ENCODE peak calls at places on chromosome 18, in seven cellular contexts. One of them, this sample, is unnamed.
A peak's percentile ranks its signal among the peaks of the same experiment; 100 is the strongest.

GRCh38 chr18:58117685-58118403 is 73.8 kb downstream of the NEDD4L start:
- DNase-seq in body of pancreas: peak; percentile 94
- DNase-seq in globus pallidus: no peak
- DNase-seq in NCI-H460: peak; percentile 22
- DNase-seq in frontal cortex: no peak
- DNase-seq in myocyte: peak; percentile 72
- DNase-seq in NCI-H1105: no peak
- DNase-seq in this sample: peak; percentile 31

GRCh38 chr18:9998330-9998729 is 84.5 kb downstream of the VAPA start:
- DNase-seq in body of pancreas: no peak
- DNase-seq in globus pallidus: no peak
- DNase-seq in NCI-H460: no peak
- DNase-seq in frontal cortex: no peak
- DNase-seq in myocyte: no peak
- DNase-seq in NCI-H1105: no peak
- DNase-seq in this sample: no peak

GRCh38 chr18:13813271-13813849 is 10.6 kb upstream of the MC5R start:
- DNase-seq in body of pancreas: peak; percentile 75
- DNase-seq in globus pallidus: peak; percentile 57
- DNase-seq in NCI-H460: peak; percentile 57
- DNase-seq in frontal cortex: peak; percentile 45
- DNase-seq in myocyte: peak; percentile 77
- DNase-seq in NCI-H1105: peak; percentile 55
- DNase-seq in this sample: no peak

GRCh38 chr18:33579868-33580205 is 1.8 kb downstream of the ASXL3 start:
- DNase-seq in body of pancreas: no peak
- DNase-seq in globus pallidus: peak; percentile 45
- DNase-seq in NCI-H460: no peak
- DNase-seq in frontal cortex: no peak
- DNase-seq in myocyte: no peak
- DNase-seq in NCI-H1105: peak; percentile 12
- DNase-seq in this sample: no peak

GRCh38 chr18:47323158-47323557 is 71.7 kb upstream of the SKOR2 start:
- DNase-seq in body of pancreas: no peak
- DNase-seq in globus pallidus: no peak
- DNase-seq in NCI-H460: no peak
- DNase-seq in frontal cortex: no peak
- DNase-seq in myocyte: peak; percentile 1
- DNase-seq in NCI-H1105: no peak
- DNase-seq in this sample: no peak

GRCh38 chr18:51051105-51051712 is 21.2 kb downstream of the SMAD4 start:
- DNase-seq in body of pancreas: peak; percentile 43
- DNase-seq in globus pallidus: peak; percentile 47
- DNase-seq in NCI-H460: peak; percentile 33
- DNase-seq in frontal cortex: no peak
- DNase-seq in myocyte: peak; percentile 57
- DNase-seq in NCI-H1105: peak; percentile 59
- DNase-seq in this sample: peak; percentile 15

GRCh38 chr18:9100796-9101195 is 1.7 kb upstream of the NDUFV2 start:
- DNase-seq in body of pancreas: no peak
- DNase-seq in globus pallidus: no peak
- DNase-seq in NCI-H460: no peak
- DNase-seq in frontal cortex: no peak
- DNase-seq in myocyte: no peak
- DNase-seq in NCI-H1105: no peak
- DNase-seq in this sample: no peak

GRCh38 chr18:59606193-59607175 is 90.7 kb downstream of the CCBE1 start:
- DNase-seq in body of pancreas: no peak
- DNase-seq in globus pallidus: no peak
- DNase-seq in NCI-H460: no peak
- DNase-seq in frontal cortex: no peak
- DNase-seq in myocyte: peak; percentile 83
- DNase-seq in NCI-H1105: no peak
- DNase-seq in this sample: no peak

GRCh38 chr18:77403969-77404535 is 154.4 kb downstream of the GALR1 start:
- DNase-seq in body of pancreas: no peak
- DNase-seq in globus pallidus: no peak
- DNase-seq in NCI-H460: no peak
- DNase-seq in frontal cortex: no peak
- DNase-seq in myocyte: no peak
- DNase-seq in NCI-H1105: no peak
- DNase-seq in this sample: no peak

GRCh38 chr18:47930086-47930843 is at the start of gene SMAD2:
- DNase-seq in body of pancreas: peak; percentile 86
- DNase-seq in globus pallidus: peak; percentile 82
- DNase-seq in NCI-H460: peak; percentile 71
- DNase-seq in frontal cortex: peak; percentile 81
- DNase-seq in myocyte: peak; percentile 70
- DNase-seq in NCI-H1105: peak; percentile 86
- DNase-seq in this sample: peak; percentile 83

GRCh38 chr18:58884694-58885093 is 20.0 kb downstream of the ZNF532 start:
- DNase-seq in body of pancreas: no peak
- DNase-seq in globus pallidus: no peak
- DNase-seq in NCI-H460: no peak
- DNase-seq in frontal cortex: no peak
- DNase-seq in myocyte: no peak
- DNase-seq in NCI-H1105: no peak
- DNase-seq in this sample: no peak

GRCh38 chr18:75097491-75098225 is 111.3 kb downstream of the PTGR3 start:
- DNase-seq in body of pancreas: no peak
- DNase-seq in globus pallidus: no peak
- DNase-seq in NCI-H460: no peak
- DNase-seq in frontal cortex: no peak
- DNase-seq in myocyte: no peak
- DNase-seq in NCI-H1105: no peak
- DNase-seq in this sample: no peak

GRCh38 chr18:79794851-79795250 is 2.9 kb upstream of the KCNG2 start:
- DNase-seq in body of pancreas: peak; percentile 39
- DNase-seq in globus pallidus: no peak
- DNase-seq in NCI-H460: no peak
- DNase-seq in frontal cortex: no peak
- DNase-seq in myocyte: no peak
- DNase-seq in NCI-H1105: no peak
- DNase-seq in this sample: no peak

GRCh38 chr18:63051928-63052327 is 267.6 kb downstream of the BCL2 start:
- DNase-seq in body of pancreas: no peak
- DNase-seq in globus pallidus: no peak
- DNase-seq in NCI-H460: no peak
- DNase-seq in frontal cortex: no peak
- DNase-seq in myocyte: no peak
- DNase-seq in NCI-H1105: no peak
- DNase-seq in this sample: peak; percentile 29

GRCh38 chr18:24964213-24964612 is 387.8 kb downstream of the ZNF521 start:
- DNase-seq in body of pancreas: no peak
- DNase-seq in globus pallidus: no peak
- DNase-seq in NCI-H460: no peak
- DNase-seq in frontal cortex: no peak
- DNase-seq in myocyte: peak; percentile 35
- DNase-seq in NCI-H1105: no peak
- DNase-seq in this sample: no peak

GRCh38 chr18:55477537-55478300 is 110.3 kb downstream of the TCF4 start:
- DNase-seq in body of pancreas: peak; percentile 25
- DNase-seq in globus pallidus: peak; percentile 51
- DNase-seq in NCI-H460: peak; percentile 19
- DNase-seq in frontal cortex: no peak
- DNase-seq in myocyte: peak; percentile 46
- DNase-seq in NCI-H1105: no peak
- DNase-seq in this sample: peak; percentile 11

GRCh38 chr18:57759650-57760049 is 43.5 kb downstream of the ATP8B1 start:
- DNase-seq in body of pancreas: no peak
- DNase-seq in globus pallidus: no peak
- DNase-seq in NCI-H460: no peak
- DNase-seq in frontal cortex: no peak
- DNase-seq in myocyte: no peak
- DNase-seq in NCI-H1105: no peak
- DNase-seq in this sample: no peak

GRCh38 chr18:36602620-36603019 is 226.2 kb downstream of the TPGS2 start:
- DNase-seq in body of pancreas: no peak
- DNase-seq in globus pallidus: no peak
- DNase-seq in NCI-H460: no peak
- DNase-seq in frontal cortex: no peak
- DNase-seq in myocyte: no peak
- DNase-seq in NCI-H1105: no peak
- DNase-seq in this sample: no peak

GRCh38 chr18:77056399-77057015 is 76.1 kb downstream of the MBP start:
- DNase-seq in body of pancreas: no peak
- DNase-seq in globus pallidus: no peak
- DNase-seq in NCI-H460: no peak
- DNase-seq in frontal cortex: no peak
- DNase-seq in myocyte: no peak
- DNase-seq in NCI-H1105: no peak
- DNase-seq in this sample: peak; percentile 69

GRCh38 chr18:34729740-34730338 is 19.7 kb downstream of the DTNA start:
- DNase-seq in body of pancreas: no peak
- DNase-seq in globus pallidus: no peak
- DNase-seq in NCI-H460: no peak
- DNase-seq in frontal cortex: no peak
- DNase-seq in myocyte: no peak
- DNase-seq in NCI-H1105: no peak
- DNase-seq in this sample: no peak

GRCh38 chr18:21490745-21491144 is 109.8 kb downstream of the ESCO1 start:
- DNase-seq in body of pancreas: no peak
- DNase-seq in globus pallidus: no peak
- DNase-seq in NCI-H460: no peak
- DNase-seq in frontal cortex: no peak
- DNase-seq in myocyte: no peak
- DNase-seq in NCI-H1105: no peak
- DNase-seq in this sample: no peak

GRCh38 chr18:75226301-75226955 is 15.8 kb downstream of the TSHZ1 start:
- DNase-seq in body of pancreas: no peak
- DNase-seq in globus pallidus: no peak
- DNase-seq in NCI-H460: no peak
- DNase-seq in frontal cortex: no peak
- DNase-seq in myocyte: no peak
- DNase-seq in NCI-H1105: no peak
- DNase-seq in this sample: no peak

GRCh38 chr18:47262397-47263196 is 11.1 kb upstream of the SKOR2 start:
- DNase-seq in body of pancreas: no peak
- DNase-seq in globus pallidus: no peak
- DNase-seq in NCI-H460: no peak
- DNase-seq in frontal cortex: no peak
- DNase-seq in myocyte: no peak
- DNase-seq in NCI-H1105: no peak
- DNase-seq in this sample: no peak

GRCh38 chr18:26746284-26747130 is 119.0 kb downstream of the AQP4 start:
- DNase-seq in body of pancreas: no peak
- DNase-seq in globus pallidus: peak; percentile 5
- DNase-seq in NCI-H460: peak; percentile 61
- DNase-seq in frontal cortex: no peak
- DNase-seq in myocyte: no peak
- DNase-seq in NCI-H1105: no peak
- DNase-seq in this sample: no peak

GRCh38 chr18:54116541-54117257 is 107.8 kb downstream of the MBD2 start:
- DNase-seq in body of pancreas: no peak
- DNase-seq in globus pallidus: no peak
- DNase-seq in NCI-H460: no peak
- DNase-seq in frontal cortex: no peak
- DNase-seq in myocyte: no peak
- DNase-seq in NCI-H1105: no peak
- DNase-seq in this sample: no peak

GRCh38 chr18:75178376-75178775 is 30.6 kb downstream of the PTGR3 start:
- DNase-seq in body of pancreas: no peak
- DNase-seq in globus pallidus: no peak
- DNase-seq in NCI-H460: no peak
- DNase-seq in frontal cortex: no peak
- DNase-seq in myocyte: no peak
- DNase-seq in NCI-H1105: no peak
- DNase-seq in this sample: no peak

GRCh38 chr18:43931439-43931838 is 654.1 kb upstream of the SYT4 start:
- DNase-seq in body of pancreas: no peak
- DNase-seq in globus pallidus: no peak
- DNase-seq in NCI-H460: no peak
- DNase-seq in frontal cortex: no peak
- DNase-seq in myocyte: no peak
- DNase-seq in NCI-H1105: no peak
- DNase-seq in this sample: no peak

GRCh38 chr18:42414756-42415454 is 459.9 kb downstream of the PIK3C3 start:
- DNase-seq in body of pancreas: peak; percentile 7
- DNase-seq in globus pallidus: no peak
- DNase-seq in NCI-H460: peak; percentile 53
- DNase-seq in frontal cortex: no peak
- DNase-seq in myocyte: no peak
- DNase-seq in NCI-H1105: no peak
- DNase-seq in this sample: no peak

GRCh38 chr18:58004317-58004716 is 39.7 kb upstream of the NEDD4L start:
- DNase-seq in body of pancreas: no peak
- DNase-seq in globus pallidus: no peak
- DNase-seq in NCI-H460: no peak
- DNase-seq in frontal cortex: no peak
- DNase-seq in myocyte: peak; percentile 18
- DNase-seq in NCI-H1105: no peak
- DNase-seq in this sample: no peak

GRCh38 chr18:78670778-78671405 is 308.7 kb upstream of the SALL3 start:
- DNase-seq in body of pancreas: no peak
- DNase-seq in globus pallidus: no peak
- DNase-seq in NCI-H460: no peak
- DNase-seq in frontal cortex: no peak
- DNase-seq in myocyte: no peak
- DNase-seq in NCI-H1105: no peak
- DNase-seq in this sample: no peak

GRCh38 chr18:55458456-55459238 is 129.3 kb downstream of the TCF4 start:
- DNase-seq in body of pancreas: no peak
- DNase-seq in globus pallidus: peak; percentile 84
- DNase-seq in NCI-H460: no peak
- DNase-seq in frontal cortex: no peak
- DNase-seq in myocyte: no peak
- DNase-seq in NCI-H1105: no peak
- DNase-seq in this sample: no peak

GRCh38 chr18:4035521-4035920 is 419.6 kb downstream of the DLGAP1 start:
- DNase-seq in body of pancreas: no peak
- DNase-seq in globus pallidus: no peak
- DNase-seq in NCI-H460: no peak
- DNase-seq in frontal cortex: no peak
- DNase-seq in myocyte: no peak
- DNase-seq in NCI-H1105: no peak
- DNase-seq in this sample: no peak

GRCh38 chr18:13621886-13622619 is 104.3 kb downstream of the FAM210A start:
- DNase-seq in body of pancreas: no peak
- DNase-seq in globus pallidus: no peak
- DNase-seq in NCI-H460: no peak
- DNase-seq in frontal cortex: peak; percentile 15
- DNase-seq in myocyte: no peak
- DNase-seq in NCI-H1105: no peak
- DNase-seq in this sample: no peak

GRCh38 chr18:48780151-48781001 is 170.4 kb downstream of the SMAD7 start:
- DNase-seq in body of pancreas: no peak
- DNase-seq in globus pallidus: no peak
- DNase-seq in NCI-H460: no peak
- DNase-seq in frontal cortex: no peak
- DNase-seq in myocyte: no peak
- DNase-seq in NCI-H1105: no peak
- DNase-seq in this sample: no peak

GRCh38 chr18:25310045-25310444 is 41.9 kb downstream of the ZNF521 start:
- DNase-seq in body of pancreas: no peak
- DNase-seq in globus pallidus: no peak
- DNase-seq in NCI-H460: no peak
- DNase-seq in frontal cortex: no peak
- DNase-seq in myocyte: peak; percentile 75
- DNase-seq in NCI-H1105: no peak
- DNase-seq in this sample: no peak

GRCh38 chr18:77068321-77068841 is 64.2 kb downstream of the MBP start:
- DNase-seq in body of pancreas: peak; percentile 48
- DNase-seq in globus pallidus: no peak
- DNase-seq in NCI-H460: no peak
- DNase-seq in frontal cortex: no peak
- DNase-seq in myocyte: no peak
- DNase-seq in NCI-H1105: no peak
- DNase-seq in this sample: no peak

GRCh38 chr18:63477972-63478371 is 1.2 kb downstream of the SERPINB5 start:
- DNase-seq in body of pancreas: no peak
- DNase-seq in globus pallidus: no peak
- DNase-seq in NCI-H460: peak; percentile 47
- DNase-seq in frontal cortex: no peak
- DNase-seq in myocyte: no peak
- DNase-seq in NCI-H1105: no peak
- DNase-seq in this sample: no peak

GRCh38 chr18:57787068-57787682 is 15.9 kb downstream of the ATP8B1 start:
- DNase-seq in body of pancreas: no peak
- DNase-seq in globus pallidus: no peak
- DNase-seq in NCI-H460: no peak
- DNase-seq in frontal cortex: no peak
- DNase-seq in myocyte: no peak
- DNase-seq in NCI-H1105: no peak
- DNase-seq in this sample: no peak

This sample was measured in NCI-H2029.